ENCODE peak calls at places on chromosomes 4 and X, in eight cellular contexts. One of them, this sample, is unnamed.

GRCh38 chrX:10615931-10616780 is 4.2 kb downstream of the MID1 start:
- DNase-seq in Peyer's patch: no peak
- DNase-seq in H54: no peak
- DNase-seq in A549: no peak
- DNase-seq in esophagus squamous epithelium: no peak
- DNase-seq in right lobe of liver: peak; percentile 58
- DNase-seq in K562: peak; percentile 44
- DNase-seq in gastrocnemius medialis: peak; percentile 16
- DNase-seq in this sample: peak; percentile 51

GRCh38 chr4:80566203-80566872 is 230.8 kb downstream of the CFAP299 start:
- DNase-seq in gastrocnemius medialis: no peak
- DNase-seq in Peyer's patch: no peak
- DNase-seq in A549: no peak
- DNase-seq in K562: no peak
- DNase-seq in right lobe of liver: no peak
- DNase-seq in esophagus squamous epithelium: no peak
- DNase-seq in H54: no peak
- DNase-seq in this sample: no peak

GRCh38 chrX:150573702-150574101 is 5.3 kb downstream of the MTM1 start:
- DNase-seq in esophagus squamous epithelium: no peak
- DNase-seq in A549: no peak
- DNase-seq in right lobe of liver: no peak
- DNase-seq in K562: no peak
- DNase-seq in H54: no peak
- DNase-seq in Peyer's patch: peak; percentile 45
- DNase-seq in gastrocnemius medialis: no peak
- DNase-seq in this sample: no peak

GRCh38 chrX:15749642-15750610 is 11.9 kb downstream of the CA5B start:
- DNase-seq in H54: no peak
- DNase-seq in right lobe of liver: no peak
- DNase-seq in esophagus squamous epithelium: no peak
- DNase-seq in Peyer's patch: peak; percentile 59
- DNase-seq in K562: no peak
- DNase-seq in gastrocnemius medialis: no peak
- DNase-seq in A549: no peak
- DNase-seq in this sample: no peak

GRCh38 chrX:30301977-30302376 is 7.2 kb downstream of the NR0B1 start:
- DNase-seq in A549: no peak
- DNase-seq in H54: no peak
- DNase-seq in K562: no peak
- DNase-seq in Peyer's patch: no peak
- DNase-seq in esophagus squamous epithelium: no peak
- DNase-seq in right lobe of liver: no peak
- DNase-seq in gastrocnemius medialis: no peak
- DNase-seq in this sample: no peak

GRCh38 chr4:108738307-108738706 is 24.5 kb downstream of the ETNPPL start:
- DNase-seq in K562: no peak
- DNase-seq in right lobe of liver: no peak
- DNase-seq in A549: no peak
- DNase-seq in esophagus squamous epithelium: no peak
- DNase-seq in H54: no peak
- DNase-seq in Peyer's patch: no peak
- DNase-seq in gastrocnemius medialis: no peak
- DNase-seq in this sample: no peak

GRCh38 chr4:127809173-127809800 is 27.2 kb downstream of the HSPA4L start:
- DNase-seq in H54: no peak
- DNase-seq in Peyer's patch: no peak
- DNase-seq in gastrocnemius medialis: no peak
- DNase-seq in right lobe of liver: no peak
- DNase-seq in A549: no peak
- DNase-seq in K562: no peak
- DNase-seq in esophagus squamous epithelium: no peak
- DNase-seq in this sample: no peak

GRCh38 chrX:17474892-17475291 is 99.9 kb downstream of the NHS start:
- DNase-seq in right lobe of liver: no peak
- DNase-seq in K562: no peak
- DNase-seq in Peyer's patch: no peak
- DNase-seq in esophagus squamous epithelium: no peak
- DNase-seq in A549: no peak
- DNase-seq in H54: peak; percentile 2
- DNase-seq in gastrocnemius medialis: no peak
- DNase-seq in this sample: no peak

GRCh38 chrX:96685205-96686099 is 810 bp downstream of the DIAPH2 start:
- DNase-seq in Peyer's patch: peak; percentile 17
- DNase-seq in H54: peak; percentile 7
- DNase-seq in right lobe of liver: peak; percentile 45
- DNase-seq in gastrocnemius medialis: peak; percentile 23
- DNase-seq in K562: no peak
- DNase-seq in esophagus squamous epithelium: no peak
- DNase-seq in A549: no peak
- DNase-seq in this sample: peak; percentile 14

GRCh38 chrX:96682516-96682915 is 2.1 kb upstream of the DIAPH2 start:
- DNase-seq in gastrocnemius medialis: no peak
- DNase-seq in right lobe of liver: no peak
- DNase-seq in A549: no peak
- DNase-seq in K562: no peak
- DNase-seq in H54: no peak
- DNase-seq in esophagus squamous epithelium: no peak
- DNase-seq in Peyer's patch: no peak
- DNase-seq in this sample: no peak

GRCh38 chrX:96683997-96684338 is 674 bp upstream of the DIAPH2 start:
- DNase-seq in gastrocnemius medialis: no peak
- DNase-seq in A549: no peak
- DNase-seq in esophagus squamous epithelium: no peak
- DNase-seq in K562: no peak
- DNase-seq in H54: no peak
- DNase-seq in right lobe of liver: no peak
- DNase-seq in Peyer's patch: peak; percentile 20
- DNase-seq in this sample: no peak

GRCh38 chrX:96688789-96689188 is 4.1 kb downstream of the DIAPH2 start:
- DNase-seq in H54: no peak
- DNase-seq in K562: no peak
- DNase-seq in A549: no peak
- DNase-seq in right lobe of liver: no peak
- DNase-seq in gastrocnemius medialis: no peak
- DNase-seq in Peyer's patch: no peak
- DNase-seq in esophagus squamous epithelium: no peak
- DNase-seq in this sample: no peak

DNA sequence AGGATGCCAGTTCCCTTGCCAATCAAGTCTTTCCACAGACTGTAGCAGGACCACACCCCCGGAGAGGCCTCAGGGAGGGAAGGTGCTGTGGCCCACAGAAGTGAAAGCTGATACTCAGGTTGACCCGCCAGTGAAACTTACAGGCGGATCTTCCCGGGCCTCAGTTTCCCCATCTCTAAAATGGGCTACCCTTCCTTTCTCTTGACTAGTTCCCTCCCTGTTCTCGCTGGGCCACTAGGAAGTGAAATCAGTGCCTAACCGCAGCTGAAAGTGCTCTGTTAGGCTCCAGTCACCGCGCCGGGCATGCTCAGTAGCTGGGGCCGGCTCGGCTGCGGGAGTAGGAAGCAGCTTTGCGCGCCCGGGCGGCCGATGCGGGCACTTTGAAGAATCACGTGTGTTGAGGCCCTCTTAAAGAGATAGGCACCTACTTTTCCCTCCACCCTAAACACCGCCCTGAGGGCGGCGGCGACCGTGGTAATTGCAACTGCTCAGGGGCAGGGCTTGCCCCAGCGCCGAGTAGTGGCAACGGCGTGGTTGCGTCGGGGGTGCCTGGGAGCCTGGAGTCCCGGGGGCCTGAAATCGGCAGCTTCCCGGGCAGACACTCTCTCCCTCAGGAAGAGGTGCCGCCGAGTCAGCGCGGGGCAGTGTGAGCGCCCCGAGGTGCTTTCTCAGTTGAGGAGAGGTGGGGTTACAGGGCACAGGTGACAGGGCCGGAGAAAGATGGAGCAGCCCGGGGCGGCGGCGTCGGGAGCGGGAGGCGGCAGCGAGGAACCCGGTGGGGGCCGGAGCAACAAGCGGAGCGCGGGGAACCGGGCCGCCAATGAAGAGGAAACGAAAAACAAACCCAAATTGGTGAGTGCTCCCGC is at the start of gene DIAPH2:
- DNase-seq in H54: peak; percentile 34
- DNase-seq in K562: no peak
- DNase-seq in Peyer's patch: peak; percentile 82
- DNase-seq in esophagus squamous epithelium: peak; percentile 28
- DNase-seq in gastrocnemius medialis: peak; percentile 79
- DNase-seq in right lobe of liver: peak; percentile 86
- DNase-seq in A549: peak; percentile 46
- DNase-seq in this sample: peak; percentile 67
- TF ChIP-seq POLR2A in H54: peak; percentile 16
- TF ChIP-seq POLR2A in K562: no peak
- TF ChIP-seq POLR2A in Peyer's patch: peak; percentile 43
- TF ChIP-seq POLR2A in esophagus squamous epithelium: no peak
- TF ChIP-seq POLR2A in gastrocnemius medialis: peak; percentile 59
- TF ChIP-seq POLR2A in right lobe of liver: peak; percentile 61
- TF ChIP-seq POLR2A in A549: peak; percentile 11
- TF ChIP-seq POLR2A in this sample: no peak

DNA sequence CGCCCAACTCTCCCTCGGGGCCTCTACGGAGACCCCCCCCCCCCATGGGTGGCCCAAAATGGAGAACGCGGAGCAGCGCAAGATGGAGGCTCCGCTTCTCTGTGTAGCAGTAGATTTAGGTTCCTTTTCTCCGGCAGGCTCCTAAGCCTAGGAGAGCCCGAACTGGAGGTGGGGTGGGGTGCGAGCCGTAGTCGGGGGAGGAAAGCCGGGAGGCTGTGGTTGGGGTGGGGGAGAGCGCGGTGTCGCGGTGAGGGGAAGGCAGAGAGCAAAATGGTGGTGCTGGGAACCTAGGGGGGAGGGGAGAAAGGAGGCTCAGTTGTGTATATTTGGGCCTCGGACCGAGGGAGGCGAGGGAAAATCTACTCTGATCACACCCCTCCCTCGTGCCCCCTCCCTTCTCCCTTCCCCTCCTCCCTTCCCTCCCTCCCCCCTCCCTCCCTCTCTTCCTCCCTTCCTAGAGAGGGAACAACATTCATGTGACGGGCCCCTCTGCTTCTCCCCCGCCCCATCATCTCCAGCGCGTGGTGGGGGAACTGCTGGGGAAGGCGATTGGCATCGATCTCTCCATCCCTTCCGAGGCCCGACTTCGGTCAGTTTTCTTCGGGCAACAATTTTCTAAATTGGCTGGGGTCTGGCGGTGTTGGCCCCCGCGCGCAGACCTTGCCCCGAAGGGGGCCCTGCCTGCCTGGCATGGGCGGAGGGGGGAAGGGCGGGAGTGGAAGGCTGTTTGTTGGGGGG is at the start of gene STAG2:
- DNase-seq in Peyer's patch: peak; percentile 55
- DNase-seq in A549: peak; percentile 71
- DNase-seq in K562: peak; percentile 60
- DNase-seq in gastrocnemius medialis: peak; percentile 84
- DNase-seq in esophagus squamous epithelium: peak; percentile 14
- DNase-seq in right lobe of liver: peak; percentile 79
- DNase-seq in H54: peak; percentile 33
- DNase-seq in this sample: peak; percentile 89
- TF ChIP-seq POLR2A in Peyer's patch: no peak
- TF ChIP-seq POLR2A in A549: no peak
- TF ChIP-seq POLR2A in K562: peak; percentile 64
- TF ChIP-seq POLR2A in gastrocnemius medialis: peak; percentile 74
- TF ChIP-seq POLR2A in esophagus squamous epithelium: no peak
- TF ChIP-seq POLR2A in right lobe of liver: no peak
- TF ChIP-seq POLR2A in H54: no peak
- TF ChIP-seq POLR2A in this sample: peak; percentile 42

GRCh38 chr4:186845137-186845842 is 121.6 kb upstream of the FAT1 start:
- DNase-seq in Peyer's patch: no peak
- DNase-seq in K562: peak; percentile 69
- DNase-seq in H54: no peak
- DNase-seq in A549: no peak
- DNase-seq in gastrocnemius medialis: no peak
- DNase-seq in right lobe of liver: no peak
- DNase-seq in esophagus squamous epithelium: no peak
- DNase-seq in this sample: peak; percentile 63

GRCh38 chr4:186840222-186840701 is 116.6 kb upstream of the FAT1 start:
- DNase-seq in K562: peak; percentile 50
- DNase-seq in Peyer's patch: no peak
- DNase-seq in esophagus squamous epithelium: no peak
- DNase-seq in H54: no peak
- DNase-seq in right lobe of liver: no peak
- DNase-seq in A549: no peak
- DNase-seq in gastrocnemius medialis: peak; percentile 57
- DNase-seq in this sample: no peak

GRCh38 chr4:186840771-186841301 is 117.2 kb upstream of the FAT1 start:
- DNase-seq in esophagus squamous epithelium: no peak
- DNase-seq in Peyer's patch: no peak
- DNase-seq in H54: no peak
- DNase-seq in K562: peak; percentile 18
- DNase-seq in gastrocnemius medialis: peak; percentile 23
- DNase-seq in A549: no peak
- DNase-seq in right lobe of liver: no peak
- DNase-seq in this sample: no peak

GRCh38 chr4:186846426-186846825 is 122.8 kb upstream of the FAT1 start:
- DNase-seq in right lobe of liver: no peak
- DNase-seq in A549: no peak
- DNase-seq in esophagus squamous epithelium: no peak
- DNase-seq in H54: no peak
- DNase-seq in K562: no peak
- DNase-seq in gastrocnemius medialis: no peak
- DNase-seq in Peyer's patch: no peak
- DNase-seq in this sample: no peak

DNA sequence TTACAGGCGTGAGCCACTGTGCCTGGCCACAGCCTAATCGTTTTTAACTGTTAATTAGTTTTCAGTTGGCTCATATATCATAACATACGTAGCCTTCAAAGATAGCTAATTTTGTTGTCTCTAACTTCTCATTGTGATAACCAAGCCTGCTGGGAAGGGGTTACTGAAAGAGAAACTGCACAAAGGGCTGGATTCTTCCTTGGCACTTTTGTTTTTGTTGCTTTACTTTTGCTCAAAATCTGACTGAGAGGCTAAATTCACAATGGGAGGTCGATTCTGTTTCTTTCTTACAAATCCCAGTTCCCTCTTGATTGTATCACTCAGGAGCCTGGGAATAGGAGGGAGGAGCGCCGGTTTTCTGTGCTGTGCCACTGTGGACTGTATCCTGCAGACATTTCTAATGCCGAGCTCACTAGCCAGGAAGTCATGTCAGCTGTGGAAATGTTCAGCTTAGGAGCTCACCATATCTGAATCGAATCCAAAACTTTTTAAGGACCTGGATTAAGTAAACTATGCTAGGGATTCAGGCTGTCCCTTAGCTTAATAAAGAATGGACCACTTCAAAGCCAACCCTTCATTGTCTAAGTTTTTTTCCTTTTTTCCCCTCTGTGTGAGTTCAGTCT is 120.5 kb upstream of the FAT1 start:
- DNase-seq in A549: no peak
- DNase-seq in K562: no peak
- DNase-seq in gastrocnemius medialis: peak; percentile 16
- DNase-seq in Peyer's patch: no peak
- DNase-seq in esophagus squamous epithelium: no peak
- DNase-seq in H54: no peak
- DNase-seq in right lobe of liver: no peak
- DNase-seq in this sample: peak; percentile 26
- TF ChIP-seq POLR2A in A549: no peak
- TF ChIP-seq POLR2A in K562: no peak
- TF ChIP-seq POLR2A in gastrocnemius medialis: no peak
- TF ChIP-seq POLR2A in Peyer's patch: no peak
- TF ChIP-seq POLR2A in esophagus squamous epithelium: no peak
- TF ChIP-seq POLR2A in H54: no peak
- TF ChIP-seq POLR2A in right lobe of liver: no peak
- TF ChIP-seq POLR2A in this sample: no peak

GRCh38 chrX:105869676-105870075 is 47.3 kb downstream of the NRK start:
- DNase-seq in esophagus squamous epithelium: no peak
- DNase-seq in K562: no peak
- DNase-seq in gastrocnemius medialis: no peak
- DNase-seq in A549: no peak
- DNase-seq in H54: no peak
- DNase-seq in right lobe of liver: no peak
- DNase-seq in Peyer's patch: no peak
- DNase-seq in this sample: no peak

GRCh38 chrX:105870465-105870864 is 48.1 kb downstream of the NRK start:
- DNase-seq in K562: no peak
- DNase-seq in H54: no peak
- DNase-seq in gastrocnemius medialis: no peak
- DNase-seq in A549: no peak
- DNase-seq in esophagus squamous epithelium: no peak
- DNase-seq in right lobe of liver: no peak
- DNase-seq in Peyer's patch: no peak
- DNase-seq in this sample: no peak

GRCh38 chrX:105865709-105866108 is 43.4 kb downstream of the NRK start:
- DNase-seq in Peyer's patch: no peak
- DNase-seq in esophagus squamous epithelium: no peak
- DNase-seq in right lobe of liver: no peak
- DNase-seq in A549: no peak
- DNase-seq in H54: no peak
- DNase-seq in gastrocnemius medialis: no peak
- DNase-seq in K562: no peak
- DNase-seq in this sample: no peak
- TF ChIP-seq POLR2A in Peyer's patch: no peak
- TF ChIP-seq POLR2A in esophagus squamous epithelium: no peak
- TF ChIP-seq POLR2A in right lobe of liver: no peak
- TF ChIP-seq POLR2A in A549: no peak
- TF ChIP-seq POLR2A in H54: no peak
- TF ChIP-seq POLR2A in gastrocnemius medialis: no peak
- TF ChIP-seq POLR2A in K562: no peak
- TF ChIP-seq POLR2A in this sample: no peak